ENCODE peak calls at places on chromosomes 16 and 17, in ten cellular contexts. U is WTC11; D is mucosa of descending colon; C is NB4; F is omental fat pad; W is cardiac fibroblast; M is kidney epithelial cell; H is cardiac muscle cell; Q is CD8-positive, alpha-beta T cell; Z is adrenal gland. K is an unnamed sample.

GRCh38 chr17:63458478-63458877 is 12.4 kb upstream of the CYB561 start:
- DNase-seq in D (no peak), C (no peak), W (no peak), Z (no peak), F (no peak), H (no peak), M (no peak), U (no peak), Q (no peak), K (no peak)

GRCh38 chr17:42744283-42744805 is 496 bp downstream of the EZH1 start:
- DNase-seq in U (no peak), Z (peak), W (peak), C (peak), D (peak), F (peak), M (peak), H (peak), Q (peak), K (no peak)

GRCh38 chr17:61406871-61407210 is 7.2 kb downstream of the TBX2 start:
- DNase-seq in C (no peak), M (no peak), Q (no peak), U (peak), Z (peak), W (no peak), H (no peak), F (no peak), D (peak), K (no peak)

GRCh38 chr16:89326721-89327120 is 109.2 kb downstream of the ZNF778 start:
- DNase-seq in W (no peak), M (no peak), D (peak), U (peak), F (no peak), Q (no peak), C (no peak), Z (no peak), H (no peak), K (no peak)

GRCh38 chr16:87035053-87035452 is 282.1 kb downstream of the C16orf95 start:
- DNase-seq in C (no peak), M (no peak), Z (no peak), W (no peak), H (no peak), D (no peak), F (no peak), Q (no peak), U (no peak), K (no peak)

GRCh38 chr17:15444805-15445204 is 22.6 kb downstream of the CDRT4 start:
- DNase-seq in F (no peak), U (no peak), C (peak), M (no peak), W (no peak), D (no peak), Z (no peak), Q (no peak), H (no peak), K (no peak)

GRCh38 chr17:59038734-59039133 is 67.9 kb downstream of the TRIM37 start:
- DNase-seq in U (no peak), Q (no peak), C (no peak), F (no peak), D (no peak), H (peak), M (no peak), Z (no peak), W (peak), K (no peak)

GRCh38 chr16:54503011-54503410 is 216.4 kb upstream of the IRX3 start:
- DNase-seq in C (peak), Z (no peak), Q (no peak), F (no peak), H (peak), W (peak), U (no peak), M (no peak), D (peak), K (no peak)

GRCh38 chr17:31680126-31680525 is 178.9 kb downstream of the COPRS start:
- DNase-seq in F (no peak), H (no peak), Q (no peak), Z (no peak), U (no peak), D (no peak), C (peak), M (no peak), W (no peak), K (no peak)

GRCh38 chr17:55690105-55690508 is 32.6 kb downstream of the TMEM100 start:
- DNase-seq in F (no peak), Z (no peak), W (peak), D (no peak), Q (no peak), M (no peak), C (peak), H (peak), U (no peak), K (no peak)

GRCh38 chr16:12410842-12411490 is 392.7 kb downstream of the CPPED1 start:
- DNase-seq in F (no peak), C (no peak), Q (no peak), U (no peak), H (no peak), M (no peak), Z (no peak), W (no peak), D (no peak), K (no peak)

GRCh38 chr17:32158870-32159585 is 16.7 kb downstream of the RHOT1 start:
- DNase-seq in W (no peak), Z (no peak), D (no peak), U (no peak), Q (no peak), H (no peak), F (no peak), M (no peak), C (no peak), K (no peak)

GRCh38 chr17:63626551-63627228 is 4.5 kb downstream of the MAP3K3 start:
- DNase-seq in D (no peak), W (peak), C (peak), Q (no peak), H (peak), F (no peak), U (no peak), M (no peak), Z (no peak), K (no peak)

GRCh38 chr17:81956607-81957589 is 4.1 kb downstream of the NOTUM start:
- DNase-seq in Q (no peak), C (no peak), F (no peak), D (no peak), Z (no peak), M (no peak), W (no peak), H (no peak), U (no peak), K (no peak)

GRCh38 chr17:80913928-80914821 is 77.5 kb upstream of the CHMP6 start:
- DNase-seq in W (no peak), H (no peak), C (no peak), D (no peak), U (no peak), Z (no peak), M (no peak), F (peak), Q (no peak), K (no peak)

GRCh38 chr17:13044713-13045112 is 26.9 kb upstream of the ELAC2 start:
- DNase-seq in M (no peak), D (no peak), U (no peak), C (no peak), H (no peak), W (no peak), F (no peak), Z (no peak), Q (no peak), K (no peak)

GRCh38 chr16:11916524-11917285 is 949 bp upstream of the GSPT1 start:
- DNase-seq in M (no peak), Q (no peak), D (peak), F (no peak), W (peak), Z (peak), H (peak), C (no peak), U (no peak), K (peak)

GRCh38 chr17:47223007-47223406 is 13.9 kb downstream of the MYL4 start:
- DNase-seq in H (no peak), Q (no peak), W (peak), C (no peak), U (no peak), Z (no peak), F (no peak), D (no peak), M (no peak), K (no peak)

GRCh38 chr17:68603027-68603426 is 1.9 kb upstream of the FAM20A start:
- DNase-seq in Z (peak), W (no peak), F (no peak), U (no peak), C (no peak), H (no peak), M (no peak), Q (no peak), D (no peak), K (no peak)

GRCh38 chr17:7330099-7331015 is 1.2 kb upstream of the NEURL4 start:
- DNase-seq in Z (peak), W (peak), U (peak), F (no peak), M (no peak), D (peak), H (peak), Q (peak), C (peak), K (peak)

GRCh38 chr17:743139-743538 is 8.9 kb downstream of the GEMIN4 start:
- DNase-seq in Q (no peak), C (no peak), Z (no peak), D (no peak), F (no peak), U (no peak), M (no peak), W (no peak), H (no peak), K (no peak)

GRCh38 chr16:67883872-67884261 is 818 bp upstream of the NRN1L start:
- DNase-seq in U (peak), Q (peak), F (peak), H (peak), W (peak), Z (peak), M (no peak), C (peak), D (peak), K (peak)

GRCh38 chr16:87328846-87329245 is 11.7 kb upstream of the C16orf95 start:
- DNase-seq in Q (no peak), Z (no peak), H (no peak), C (no peak), D (peak), W (no peak), F (no peak), U (no peak), M (no peak), K (no peak)

GRCh38 chr17:10088444-10088843 is 110.0 kb downstream of the GAS7 start:
- DNase-seq in C (no peak), D (no peak), U (no peak), W (no peak), Z (no peak), Q (no peak), F (no peak), M (no peak), H (no peak), K (no peak)

GRCh38 chr17:45029758-45030423 is 21.5 kb downstream of the DCAKD start:
- DNase-seq in M (no peak), Q (no peak), H (no peak), D (no peak), C (no peak), F (no peak), W (no peak), U (no peak), Z (no peak), K (no peak)

GRCh38 chr17:44966348-44967025 is 1.6 kb downstream of the C1QL1 start:
- DNase-seq in Q (no peak), W (no peak), U (no peak), D (no peak), C (no peak), F (no peak), M (no peak), H (no peak), Z (no peak), K (no peak)

GRCh38 chr16:1991135-1991551 is 1.4 kb downstream of the SYNGR3 start:
- DNase-seq in Q (peak), D (peak), H (no peak), W (no peak), M (no peak), U (no peak), Z (no peak), C (peak), F (no peak), K (no peak)

GRCh38 chr16:87851141-87851587 is 18.1 kb downstream of the SLC7A5 start:
- DNase-seq in C (no peak), H (no peak), M (no peak), W (no peak), U (no peak), Z (no peak), D (no peak), Q (no peak), F (no peak), K (no peak)

GRCh38 chr16:54584121-54584520 is 297.5 kb upstream of the IRX3 start:
- DNase-seq in H (no peak), Q (no peak), Z (no peak), F (no peak), U (no peak), W (no peak), C (no peak), D (no peak), M (no peak), K (no peak)

GRCh38 chr17:45910667-45911066 is 16.3 kb downstream of the MAPT start:
- DNase-seq in C (no peak), W (no peak), Z (no peak), Q (no peak), F (no peak), M (no peak), H (no peak), D (no peak), U (no peak), K (no peak)

GRCh38 chr16:1723450-1724147 is 17.6 kb downstream of the MAPK8IP3 start:
- DNase-seq in W (peak), U (peak), Q (no peak), H (peak), D (no peak), F (peak), C (peak), Z (peak), M (no peak), K (peak)

GRCh38 chr17:13537211-13537610 is 64.5 kb downstream of the HS3ST3A1 start:
- DNase-seq in M (no peak), C (no peak), Z (no peak), H (no peak), Q (no peak), W (peak), D (no peak), F (no peak), U (no peak), K (peak)

GRCh38 chr16:27073733-27074132 is 7.0 kb downstream of the C16orf82 start:
- DNase-seq in W (no peak), F (no peak), M (no peak), Z (no peak), C (no peak), U (no peak), D (no peak), Q (no peak), H (no peak), K (no peak)

GRCh38 chr17:49967621-49968379 is 1.2 kb upstream of the DLX4 start:
- DNase-seq in W (no peak), M (no peak), H (no peak), C (no peak), Q (no peak), U (no peak), Z (no peak), D (no peak), F (no peak), K (no peak)

GRCh38 chr16:12436201-12436657 is 367.5 kb downstream of the CPPED1 start:
- DNase-seq in Z (no peak), Q (no peak), H (no peak), F (no peak), C (no peak), M (no peak), U (peak), W (no peak), D (no peak), K (no peak)

GRCh38 chr17:36641331-36641876 is 40.0 kb downstream of the MRM1 start:
- DNase-seq in Z (no peak), M (no peak), U (peak), Q (no peak), F (no peak), W (no peak), H (no peak), C (no peak), D (no peak), K (peak)

GRCh38 chr16:592518-593306 is 2.8 kb downstream of the RAB40C start:
- DNase-seq in W (peak), Z (no peak), C (peak), U (no peak), M (no peak), D (peak), Q (no peak), F (no peak), H (peak), K (no peak)
- TF ChIP-seq CTCF in W (no peak), Z (no peak), C (peak), U (no peak), M (peak), D (no peak), Q (no peak), F (no peak), H (no peak), K (no peak)

GRCh38 chr17:40703652-40704051 is at the start of gene KRT24:
- DNase-seq in F (no peak), M (no peak), Q (no peak), H (no peak), C (no peak), W (no peak), Z (no peak), D (no peak), U (no peak), K (no peak)
- TF ChIP-seq CTCF in F (no peak), M (no peak), Q (no peak), H (no peak), C (no peak), W (no peak), Z (no peak), D (no peak), U (no peak), K (no peak)

GRCh38 chr17:48562934-48563333 is 15.2 kb downstream of the HOXB4 start:
- DNase-seq in Q (no peak), Z (no peak), F (no peak), C (no peak), W (no peak), H (no peak), U (no peak), M (no peak), D (peak), K (no peak)

GRCh38 chr17:48563385-48563838 is 14.7 kb downstream of the HOXB4 start:
- DNase-seq in Z (no peak), D (peak), F (no peak), C (no peak), U (no peak), M (no peak), W (no peak), H (no peak), Q (no peak), K (no peak)

GRCh38 chr17:48563867-48564199 is 14.3 kb downstream of the HOXB4 start:
- DNase-seq in Q (no peak), F (no peak), U (no peak), H (no peak), D (peak), Z (no peak), M (no peak), C (no peak), W (no peak), K (no peak)

GRCh38 chr17:48560452-48560817 is 15.5 kb upstream of the HOXB2 start:
- DNase-seq in D (no peak), F (no peak), C (no peak), Q (no peak), U (no peak), H (no peak), W (no peak), Z (no peak), M (no peak), K (no peak)

DNA sequence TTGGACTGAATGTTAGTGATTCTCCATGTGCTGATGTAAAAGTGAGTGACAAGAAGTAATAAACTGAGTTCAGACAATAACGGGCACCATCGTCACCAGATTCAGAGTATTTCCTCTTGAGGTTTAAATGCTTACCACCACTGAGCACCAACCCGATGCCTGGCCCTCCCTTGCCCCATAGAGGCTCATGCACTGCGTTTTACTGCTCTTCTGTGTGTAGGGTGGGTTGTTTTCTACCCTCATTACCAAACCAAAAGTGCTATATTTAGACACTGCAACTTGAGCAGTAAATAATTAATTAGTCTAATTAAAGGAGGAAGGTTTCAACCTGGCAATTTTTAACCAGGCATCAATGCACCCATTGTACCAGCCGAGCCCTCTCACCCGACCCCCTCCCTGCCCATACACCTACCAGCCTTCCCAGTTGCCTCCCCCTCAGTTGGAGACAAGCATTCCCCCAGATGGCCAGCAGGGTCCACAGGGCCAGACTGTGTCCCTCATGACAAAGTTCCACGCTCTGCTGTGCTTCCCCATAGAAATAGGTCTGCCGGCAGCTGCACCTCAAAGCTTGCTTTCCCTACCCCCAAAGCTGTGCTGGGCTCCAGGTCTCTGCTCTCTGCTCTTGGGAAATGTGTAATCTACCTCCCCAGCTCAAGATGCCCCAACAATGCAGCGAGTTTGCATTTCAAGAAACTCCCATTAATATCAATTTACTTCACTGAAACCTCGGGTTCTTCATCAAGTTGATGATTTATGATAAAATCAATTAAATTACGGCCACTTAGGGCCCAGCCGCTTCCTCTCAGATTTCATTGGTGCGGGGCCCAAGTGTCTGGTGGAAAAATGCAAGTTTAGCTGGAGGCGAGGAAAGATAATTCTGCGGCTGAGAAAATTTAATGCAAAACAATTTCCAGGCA is 16.0 kb downstream of the HOXB4 start:
- DNase-seq in U (no peak), W (no peak), C (no peak), F (no peak), Q (no peak), H (no peak), M (no peak), D (peak), Z (no peak), K (no peak)
- TF ChIP-seq CTCF in U (no peak), W (peak), C (peak), F (no peak), Q (no peak), H (peak), M (peak), D (no peak), Z (no peak), K (no peak)

GRCh38 chr16:51374346-51374745 is 223.3 kb upstream of the SALL1 start:
- DNase-seq in H (peak), D (no peak), C (no peak), M (peak), W (peak), U (no peak), Q (no peak), F (no peak), Z (no peak), K (no peak)
- TF ChIP-seq CTCF in H (no peak), D (no peak), C (no peak), M (no peak), W (no peak), U (no peak), Q (no peak), F (no peak), Z (no peak), K (no peak)

DNA sequence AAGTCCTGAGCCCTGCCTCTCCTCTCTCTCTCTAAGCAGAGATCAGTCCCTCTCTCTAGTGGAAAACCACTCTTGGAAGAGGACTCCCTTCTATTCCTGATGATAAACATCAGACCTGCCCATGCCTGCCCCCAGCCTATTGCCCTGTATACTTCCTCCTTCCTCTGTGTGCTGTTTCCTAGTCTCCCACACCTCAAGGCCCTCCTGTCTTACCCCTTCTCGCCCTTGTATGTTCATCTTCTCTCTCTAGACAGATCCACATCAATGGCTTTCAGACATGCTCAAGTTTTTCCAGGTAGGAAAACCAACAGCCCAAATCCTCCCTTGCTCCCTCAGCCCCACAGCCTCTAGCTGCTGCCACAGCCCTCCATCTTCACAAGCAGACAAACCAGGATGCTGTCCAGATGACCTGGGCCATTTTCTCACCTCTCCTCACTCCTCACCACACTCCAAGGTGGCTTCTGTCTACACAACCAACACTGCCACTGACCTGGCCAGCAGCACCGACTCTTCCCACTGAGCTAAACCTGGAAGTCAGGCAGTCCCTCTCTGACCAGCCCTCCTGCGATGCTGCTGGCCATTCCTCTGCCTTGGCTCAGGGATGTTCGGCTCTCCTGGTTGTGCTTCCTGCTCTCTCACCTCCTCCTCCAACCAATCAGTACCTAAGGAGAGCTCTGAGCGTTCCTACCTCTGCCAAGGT is 36.3 kb downstream of the MARF1 start:
- DNase-seq in C (no peak), H (no peak), U (no peak), D (no peak), Z (no peak), F (no peak), W (no peak), Q (no peak), M (no peak), K (no peak)
- TF ChIP-seq CTCF in C (no peak), H (no peak), U (no peak), D (no peak), Z (no peak), F (no peak), W (no peak), Q (no peak), M (no peak), K (no peak)